ENCODE peak calls at places on chromosomes 13 and 19, in six cellular contexts. O is NCI-H1105 treated with DMSO at 0.1 percent for 48 hours, R is iPS-NIHi11, W is renal cortical epithelial cell, C is NCI-H774, H is mesenteric fat pad. D is an unnamed sample.

GRCh38 chr19:37413243-37414084 is 42.6 kb downstream of the ZNF527 start:
- DNase-seq in W (peak; percentile 9), C (no peak), O (no peak), H (no peak), R (no peak), D (no peak)

GRCh38 chr19:3115411-3115810 is 20.4 kb upstream of the GNA15 start:
- DNase-seq in O (no peak), W (no peak), R (no peak), H (no peak), C (no peak), D (no peak)

GRCh38 chr13:35794734-35795389 is 318.4 kb upstream of the MAB21L1 start:
- DNase-seq in C (no peak), O (no peak), R (no peak), H (no peak), W (no peak), D (no peak)

GRCh38 chr13:28718186-28718537 is 608 bp downstream of the SLC46A3 start:
- DNase-seq in R (no peak), O (no peak), W (peak; percentile 16), C (no peak), H (no peak), D (no peak)

GRCh38 chr13:42367836-42368235 is 95.9 kb downstream of the AKAP11 start:
- DNase-seq in O (no peak), H (no peak), W (no peak), R (no peak), C (no peak), D (no peak)

GRCh38 chr13:21934309-21934708 is 263.4 kb downstream of the FGF9 start:
- DNase-seq in W (no peak), O (peak; percentile 87), R (no peak), H (no peak), C (peak; percentile 35), D (peak; percentile 83)

GRCh38 chr13:111947026-111947810 is 119.7 kb upstream of the SOX1 start:
- DNase-seq in C (peak; percentile 92), R (no peak), W (no peak), O (peak; percentile 98), H (peak; percentile 45), D (peak; percentile 54)

GRCh38 chr13:34421849-34422475 is 520.1 kb upstream of the NBEA start:
- DNase-seq in O (no peak), R (no peak), C (no peak), W (peak; percentile 16), H (no peak), D (no peak)

GRCh38 chr13:30718661-30719520 is 16.5 kb upstream of the ALOX5AP start:
- DNase-seq in R (no peak), W (peak; percentile 85), H (no peak), C (no peak), O (no peak), D (no peak)

GRCh38 chr19:47433121-47433520 is 13.8 kb upstream of the MEIS3 start:
- DNase-seq in R (no peak), O (no peak), W (no peak), H (no peak), C (no peak), D (no peak)

GRCh38 chr13:106105153-106105552 is 430.3 kb downstream of the EFNB2 start:
- DNase-seq in C (no peak), W (peak; percentile 59), R (no peak), H (no peak), O (no peak), D (no peak)

GRCh38 chr19:33438016-33438671 is 64.6 kb downstream of the CEBPG start:
- DNase-seq in H (no peak), C (no peak), R (peak; percentile 47), O (peak; percentile 35), W (peak; percentile 4), D (no peak)

GRCh38 chr19:610801-611505 is 21.3 kb downstream of the HCN2 start:
- DNase-seq in R (peak; percentile 71), H (no peak), O (no peak), W (peak; percentile 70), C (no peak), D (peak; percentile 56)

GRCh38 chr13:39217471-39217870 is 179.2 kb downstream of the NHLRC3 start:
- DNase-seq in H (no peak), O (no peak), W (no peak), R (no peak), C (no peak), D (no peak)

GRCh38 chr13:46165485-46166220 is 16.3 kb downstream of the LCP1 start:
- DNase-seq in R (no peak), C (no peak), W (peak; percentile 78), O (no peak), H (no peak), D (no peak)

GRCh38 chr13:65400707-65401106 is 1829.4 kb downstream of the PCDH9 start:
- DNase-seq in H (no peak), C (no peak), R (no peak), O (no peak), W (no peak), D (no peak)

GRCh38 chr19:28881616-28882015 is 331.3 kb downstream of the UQCRFS1 start:
- DNase-seq in O (peak; percentile 81), W (peak; percentile 81), C (no peak), H (no peak), R (no peak), D (no peak)

GRCh38 chr19:12778020-12778904 is 2.9 kb upstream of the HOOK2 start:
- DNase-seq in W (peak; percentile 58), O (peak; percentile 79), C (peak; percentile 44), R (no peak), H (peak; percentile 91), D (peak; percentile 31)

GRCh38 chr13:23160241-23161175 is 20.3 kb upstream of the SGCG start:
- DNase-seq in W (peak; percentile 2), O (no peak), C (no peak), R (no peak), H (no peak), D (no peak)

GRCh38 chr19:2221250-2221831 is 14.8 kb downstream of the PLEKHJ1 start:
- DNase-seq in R (no peak), O (no peak), C (no peak), W (peak; percentile 4), H (no peak), D (no peak)

GRCh38 chr19:48501961-48502719 is 9.5 kb downstream of the LMTK3 start:
- DNase-seq in C (peak; percentile 97), O (peak; percentile 94), W (peak; percentile 86), R (peak; percentile 90), H (no peak), D (peak; percentile 100)

GRCh38 chr19:3699071-3699740 is 1.1 kb downstream of the PIP5K1C start:
- DNase-seq in O (no peak), C (no peak), R (no peak), W (no peak), H (no peak), D (no peak)

GRCh38 chr19:29843180-29844051 is 31.6 kb downstream of the CCNE1 start:
- DNase-seq in C (no peak), H (no peak), O (no peak), W (no peak), R (peak; percentile 57), D (no peak)